ENCODE peak calls at places on chromosomes 1 and 21, in four cellular contexts. One of them, this sample, is unnamed.

GRCh38 chr1:86224651-86225050 is 68.1 kb upstream of the COL24A1 start:
- DNase-seq in NT2/D1: no peak
- DNase-seq in dorsolateral prefrontal cortex: no peak
- DNase-seq in K562: no peak
- DNase-seq in this sample: no peak

GRCh38 chr1:15066191-15066590 is 87.4 kb upstream of the TMEM51 start:
- DNase-seq in NT2/D1: no peak
- DNase-seq in dorsolateral prefrontal cortex: no peak
- DNase-seq in K562: no peak
- DNase-seq in this sample: peak

GRCh38 chr1:80258659-80259058 is 1252.1 kb upstream of the ADGRL4 start:
- DNase-seq in NT2/D1: no peak
- DNase-seq in dorsolateral prefrontal cortex: no peak
- DNase-seq in K562: no peak
- DNase-seq in this sample: no peak

GRCh38 chr1:25161981-25162380 is 70.3 kb downstream of the SYF2 start:
- DNase-seq in NT2/D1: no peak
- DNase-seq in dorsolateral prefrontal cortex: no peak
- DNase-seq in K562: no peak
- DNase-seq in this sample: no peak

GRCh38 chr1:4488018-4488417 is 166.4 kb upstream of the AJAP1 start:
- DNase-seq in NT2/D1: no peak
- DNase-seq in dorsolateral prefrontal cortex: no peak
- DNase-seq in K562: no peak
- DNase-seq in this sample: no peak

GRCh38 chr1:209388358-209388757 is 195.2 kb upstream of the CAMK1G start:
- DNase-seq in NT2/D1: no peak
- DNase-seq in dorsolateral prefrontal cortex: no peak
- DNase-seq in K562: no peak
- DNase-seq in this sample: no peak

GRCh38 chr1:180166436-180166800 is 11.7 kb downstream of the QSOX1 start:
- DNase-seq in NT2/D1: no peak
- DNase-seq in dorsolateral prefrontal cortex: no peak
- DNase-seq in K562: no peak
- DNase-seq in this sample: no peak

GRCh38 chr1:228515200-228515834 is 28.1 kb downstream of the RNF187 start:
- DNase-seq in NT2/D1: peak
- DNase-seq in dorsolateral prefrontal cortex: no peak
- DNase-seq in K562: peak
- DNase-seq in this sample: peak

GRCh38 chr1:44654621-44655187 is 19.6 kb downstream of the TMEM53 start:
- DNase-seq in NT2/D1: no peak
- DNase-seq in dorsolateral prefrontal cortex: no peak
- DNase-seq in K562: no peak
- DNase-seq in this sample: no peak

GRCh38 chr1:172537827-172538391 is 5.0 kb downstream of the SUCO start:
- DNase-seq in NT2/D1: peak
- DNase-seq in dorsolateral prefrontal cortex: no peak
- DNase-seq in K562: no peak
- DNase-seq in this sample: no peak

GRCh38 chr1:43763497-43763973 is 56.2 kb downstream of the ST3GAL3 start:
- DNase-seq in NT2/D1: peak
- DNase-seq in dorsolateral prefrontal cortex: peak
- DNase-seq in K562: peak
- DNase-seq in this sample: peak

GRCh38 chr21:45408811-45409261 is 3.9 kb downstream of the COL18A1 start:
- DNase-seq in NT2/D1: no peak
- DNase-seq in dorsolateral prefrontal cortex: no peak
- DNase-seq in K562: no peak
- DNase-seq in this sample: no peak

GRCh38 chr1:22315315-22316078 is 136.2 kb upstream of the ZBTB40 start:
- DNase-seq in NT2/D1: no peak
- DNase-seq in dorsolateral prefrontal cortex: no peak
- DNase-seq in K562: no peak
- DNase-seq in this sample: peak

GRCh38 chr1:5296135-5296930 is 641.9 kb downstream of the AJAP1 start:
- DNase-seq in NT2/D1: no peak
- DNase-seq in dorsolateral prefrontal cortex: no peak
- DNase-seq in K562: no peak
- DNase-seq in this sample: no peak

GRCh38 chr1:60343736-60344135 is 270.2 kb upstream of the C1orf87 start:
- DNase-seq in NT2/D1: no peak
- DNase-seq in dorsolateral prefrontal cortex: no peak
- DNase-seq in K562: no peak
- DNase-seq in this sample: no peak

GRCh38 chr1:214848101-214848500 is 234.4 kb upstream of the KCNK2 start:
- DNase-seq in NT2/D1: no peak
- DNase-seq in dorsolateral prefrontal cortex: no peak
- DNase-seq in K562: no peak
- DNase-seq in this sample: no peak

GRCh38 chr1:25135903-25136302 is 96.4 kb downstream of the SYF2 start:
- DNase-seq in NT2/D1: no peak
- DNase-seq in dorsolateral prefrontal cortex: no peak
- DNase-seq in K562: no peak
- DNase-seq in this sample: peak

GRCh38 chr1:87279201-87279860 is 49.3 kb upstream of the LMO4 start:
- DNase-seq in NT2/D1: no peak
- DNase-seq in dorsolateral prefrontal cortex: no peak
- DNase-seq in K562: no peak
- DNase-seq in this sample: peak

GRCh38 chr1:72371259-72372035 is 89.1 kb upstream of the NEGR1 start:
- DNase-seq in NT2/D1: peak
- DNase-seq in dorsolateral prefrontal cortex: no peak
- DNase-seq in K562: no peak
- DNase-seq in this sample: no peak

GRCh38 chr21:46111857-46112730 is 14.2 kb downstream of the COL6A2 start:
- DNase-seq in NT2/D1: no peak
- DNase-seq in dorsolateral prefrontal cortex: peak
- DNase-seq in K562: no peak
- DNase-seq in this sample: no peak

GRCh38 chr21:46284077-46284644 is 1.2 kb downstream of the MCM3AP start:
- DNase-seq in NT2/D1: no peak
- DNase-seq in dorsolateral prefrontal cortex: no peak
- DNase-seq in K562: no peak
- DNase-seq in this sample: peak

GRCh38 chr1:60746278-60746761 is 336.0 kb upstream of the NFIA start:
- DNase-seq in NT2/D1: no peak
- DNase-seq in dorsolateral prefrontal cortex: peak
- DNase-seq in K562: no peak
- DNase-seq in this sample: no peak

GRCh38 chr1:22225858-22226584 is 83.1 kb upstream of the WNT4 start:
- DNase-seq in NT2/D1: no peak
- DNase-seq in dorsolateral prefrontal cortex: no peak
- DNase-seq in K562: no peak
- DNase-seq in this sample: peak

GRCh38 chr1:59298178-59298583 is 1.3 kb downstream of the FGGY start:
- DNase-seq in NT2/D1: no peak
- DNase-seq in dorsolateral prefrontal cortex: no peak
- DNase-seq in K562: peak
- DNase-seq in this sample: no peak

GRCh38 chr1:230031131-230031530 is 35.9 kb upstream of the GALNT2 start:
- DNase-seq in NT2/D1: no peak
- DNase-seq in dorsolateral prefrontal cortex: no peak
- DNase-seq in K562: no peak
- DNase-seq in this sample: peak

GRCh38 chr1:184362876-184363275 is 24.0 kb upstream of the C1orf21 start:
- DNase-seq in NT2/D1: no peak
- DNase-seq in dorsolateral prefrontal cortex: no peak
- DNase-seq in K562: no peak
- DNase-seq in this sample: no peak

GRCh38 chr1:176643536-176643935 is 180.6 kb downstream of the PAPPA2 start:
- DNase-seq in NT2/D1: no peak
- DNase-seq in dorsolateral prefrontal cortex: no peak
- DNase-seq in K562: no peak
- DNase-seq in this sample: no peak

DNA sequence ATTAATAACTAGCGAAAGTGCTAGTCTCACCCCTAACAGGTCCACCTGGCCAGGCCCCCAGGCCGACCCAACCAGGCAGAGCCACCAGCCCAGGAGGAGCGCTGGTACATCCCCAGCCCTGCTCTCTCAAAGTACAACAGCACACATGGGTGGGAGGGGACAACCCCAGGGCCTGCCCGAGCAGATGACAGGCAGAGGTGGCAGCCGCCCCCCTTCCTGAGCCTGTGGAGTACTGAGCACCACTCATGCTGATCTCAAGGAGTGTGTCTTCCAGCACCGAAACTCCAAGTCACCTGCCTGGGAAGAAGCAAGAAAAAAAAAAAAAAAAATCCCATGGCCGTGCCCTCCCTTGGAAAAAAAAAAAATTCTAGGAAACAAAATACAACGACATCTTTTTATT is 62.5 kb downstream of the CASZ1 start:
- DNase-seq in NT2/D1: no peak
- DNase-seq in dorsolateral prefrontal cortex: no peak
- DNase-seq in K562: no peak
- DNase-seq in this sample: no peak
- H3K4me3 ChIP-seq in NT2/D1: no peak
- H3K4me3 ChIP-seq in dorsolateral prefrontal cortex: no peak
- H3K4me3 ChIP-seq in K562: no peak
- H3K4me3 ChIP-seq in this sample: no peak

GRCh38 chr1:16961297-16962124 is 18.9 kb downstream of the MFAP2 start:
- DNase-seq in NT2/D1: no peak
- DNase-seq in dorsolateral prefrontal cortex: no peak
- DNase-seq in K562: no peak
- DNase-seq in this sample: no peak
- H3K4me3 ChIP-seq in NT2/D1: no peak
- H3K4me3 ChIP-seq in dorsolateral prefrontal cortex: peak
- H3K4me3 ChIP-seq in K562: no peak
- H3K4me3 ChIP-seq in this sample: no peak

GRCh38 chr1:226654508-226655124 is 84.5 kb downstream of the ITPKB start:
- DNase-seq in NT2/D1: no peak
- DNase-seq in dorsolateral prefrontal cortex: no peak
- DNase-seq in K562: no peak
- DNase-seq in this sample: no peak
- H3K4me3 ChIP-seq in NT2/D1: no peak
- H3K4me3 ChIP-seq in dorsolateral prefrontal cortex: no peak
- H3K4me3 ChIP-seq in K562: no peak
- H3K4me3 ChIP-seq in this sample: no peak

GRCh38 chr1:162633327-162633762 is 1.1 kb downstream of the DDR2 start:
- DNase-seq in NT2/D1: no peak
- DNase-seq in dorsolateral prefrontal cortex: no peak
- DNase-seq in K562: no peak
- DNase-seq in this sample: no peak
- H3K4me3 ChIP-seq in NT2/D1: no peak
- H3K4me3 ChIP-seq in dorsolateral prefrontal cortex: peak
- H3K4me3 ChIP-seq in K562: no peak
- H3K4me3 ChIP-seq in this sample: no peak

GRCh38 chr1:96962807-96963206 is 241.2 kb downstream of the PTBP2 start:
- DNase-seq in NT2/D1: no peak
- DNase-seq in dorsolateral prefrontal cortex: no peak
- DNase-seq in K562: no peak
- DNase-seq in this sample: no peak
- H3K4me3 ChIP-seq in NT2/D1: no peak
- H3K4me3 ChIP-seq in dorsolateral prefrontal cortex: no peak
- H3K4me3 ChIP-seq in K562: no peak
- H3K4me3 ChIP-seq in this sample: no peak

DNA sequence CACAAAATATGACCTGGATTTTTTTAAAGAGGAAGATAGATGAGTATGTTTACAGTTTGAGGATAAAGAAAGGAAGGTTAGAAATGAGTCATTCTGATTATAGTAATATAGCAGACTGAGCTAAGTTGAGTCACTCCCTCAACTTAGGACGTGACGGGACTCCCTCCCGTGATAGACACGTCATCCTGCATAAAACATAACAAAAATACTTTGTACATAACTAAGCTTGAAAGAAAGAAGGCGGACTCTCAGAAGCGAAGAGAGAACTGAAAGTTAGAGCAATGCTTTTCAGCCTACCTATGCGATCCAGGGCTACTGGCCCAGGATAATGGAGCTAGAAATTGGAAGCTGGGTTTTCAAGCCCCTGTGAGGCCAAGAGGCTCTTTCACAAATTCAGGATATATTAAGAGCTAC is 53.0 kb upstream of the DESI2 start:
- DNase-seq in NT2/D1: no peak
- DNase-seq in dorsolateral prefrontal cortex: no peak
- DNase-seq in K562: peak
- DNase-seq in this sample: peak
- H3K4me3 ChIP-seq in NT2/D1: no peak
- H3K4me3 ChIP-seq in dorsolateral prefrontal cortex: no peak
- H3K4me3 ChIP-seq in K562: no peak
- H3K4me3 ChIP-seq in this sample: no peak

DNA sequence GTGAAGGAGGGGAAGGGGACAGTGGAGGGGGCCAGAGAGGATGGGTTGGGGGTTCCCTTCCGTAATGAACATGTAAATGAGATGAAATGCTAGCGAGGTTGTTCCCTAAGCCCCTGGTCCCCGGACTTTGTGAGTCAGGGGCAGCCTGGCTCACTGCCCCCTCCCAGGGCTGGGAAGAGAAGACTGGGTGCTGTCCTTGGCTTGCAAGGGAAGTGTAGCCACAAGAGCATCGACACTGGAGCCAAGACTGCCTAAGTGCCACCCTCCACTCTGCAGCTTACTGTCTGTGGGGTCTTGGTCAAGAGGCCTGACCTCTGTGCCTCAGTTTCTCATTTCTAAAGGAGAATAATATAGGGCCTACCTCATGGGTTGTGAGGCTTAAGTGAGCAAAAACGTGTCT is 483 bp downstream of the PEAR1 start:
- DNase-seq in NT2/D1: no peak
- DNase-seq in dorsolateral prefrontal cortex: no peak
- DNase-seq in K562: no peak
- DNase-seq in this sample: no peak
- H3K4me3 ChIP-seq in NT2/D1: peak
- H3K4me3 ChIP-seq in dorsolateral prefrontal cortex: peak
- H3K4me3 ChIP-seq in K562: no peak
- H3K4me3 ChIP-seq in this sample: no peak

DNA sequence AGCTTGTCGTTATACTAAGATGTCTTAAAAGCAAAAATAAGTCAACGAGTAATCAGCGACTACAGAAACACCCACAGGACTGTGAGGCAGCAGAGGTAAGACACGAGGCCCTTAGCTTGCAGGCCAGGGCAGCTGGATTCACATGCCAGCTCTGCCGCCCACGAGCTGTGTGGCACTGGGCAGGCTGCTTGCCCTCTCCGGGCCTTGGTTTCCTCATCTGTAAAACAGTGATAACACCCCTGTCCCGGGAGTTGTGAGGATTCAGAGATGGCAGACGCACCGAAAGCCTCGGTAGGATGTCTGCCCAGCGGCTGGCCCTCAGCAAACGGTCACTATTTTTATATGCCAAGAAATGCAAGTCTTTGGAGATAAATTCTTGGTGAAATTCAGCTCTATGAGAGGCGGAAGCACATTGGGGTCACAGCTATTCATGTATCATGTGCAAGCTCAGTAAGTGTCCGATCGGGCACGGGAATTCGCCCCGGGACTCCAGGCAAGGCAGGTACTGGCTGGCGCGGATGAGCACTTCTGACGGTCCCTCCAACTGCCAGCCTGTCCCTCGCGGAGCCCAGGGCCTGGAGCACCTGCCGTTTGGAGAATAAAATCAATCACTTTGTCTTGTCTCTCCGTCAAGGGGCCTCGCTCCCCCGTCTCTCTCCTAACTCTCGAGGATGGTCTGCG is 1.1 kb downstream of the C2CD2 start:
- DNase-seq in NT2/D1: no peak
- DNase-seq in dorsolateral prefrontal cortex: no peak
- DNase-seq in K562: no peak
- DNase-seq in this sample: no peak
- H3K4me3 ChIP-seq in NT2/D1: peak
- H3K4me3 ChIP-seq in dorsolateral prefrontal cortex: peak
- H3K4me3 ChIP-seq in K562: peak
- H3K4me3 ChIP-seq in this sample: peak

GRCh38 chr1:45876000-45876399 is 72.6 kb downstream of the MAST2 start:
- DNase-seq in NT2/D1: no peak
- DNase-seq in dorsolateral prefrontal cortex: no peak
- DNase-seq in K562: peak
- DNase-seq in this sample: no peak
- H3K4me3 ChIP-seq in NT2/D1: no peak
- H3K4me3 ChIP-seq in dorsolateral prefrontal cortex: no peak
- H3K4me3 ChIP-seq in K562: no peak
- H3K4me3 ChIP-seq in this sample: no peak

GRCh38 chr1:201990427-201990826 is 8.0 kb downstream of the RNPEP start:
- DNase-seq in NT2/D1: no peak
- DNase-seq in dorsolateral prefrontal cortex: no peak
- DNase-seq in K562: no peak
- DNase-seq in this sample: no peak
- H3K4me3 ChIP-seq in NT2/D1: no peak
- H3K4me3 ChIP-seq in dorsolateral prefrontal cortex: no peak
- H3K4me3 ChIP-seq in K562: no peak
- H3K4me3 ChIP-seq in this sample: no peak

This sample was measured in NB4.